ENCODE peak calls at places on chromosomes 2 and 18, in five cellular contexts. X, D, J, H and S are unnamed samples.

GRCh38 chr2:109558076-109558882 is 55.5 kb downstream of the SEPTIN10 start:
- DNase-seq in X (peak), D (peak), J (peak), H (peak), S (no peak)

GRCh38 chr2:71428472-71429383 is 24.6 kb upstream of the DYSF start:
- DNase-seq in X (no peak), D (no peak), J (no peak), H (no peak), S (no peak)

GRCh38 chr18:70047931-70048603 is 100.4 kb upstream of the CD226 start:
- DNase-seq in X (peak), D (peak), J (peak), H (no peak), S (no peak)

GRCh38 chr2:106028192-106028591 is 165.9 kb downstream of the UXS1 start:
- DNase-seq in X (no peak), D (no peak), J (no peak), H (no peak), S (no peak)

GRCh38 chr18:9806905-9807304 is 78.9 kb upstream of the TXNDC2 start:
- DNase-seq in X (no peak), D (no peak), J (no peak), H (no peak), S (no peak)

GRCh38 chr2:190837417-190837816 is 43.2 kb upstream of the GLS start:
- DNase-seq in X (peak), D (peak), J (peak), H (peak), S (no peak)

GRCh38 chr18:63138469-63139340 is 180.9 kb downstream of the BCL2 start:
- DNase-seq in X (peak), D (no peak), J (no peak), H (no peak), S (no peak)

GRCh38 chr2:232624554-232624842 is 8.9 kb upstream of the EFHD1 start:
- DNase-seq in X (peak), D (no peak), J (no peak), H (no peak), S (no peak)

GRCh38 chr2:14082640-14083039 is 549.9 kb upstream of the LRATD1 start:
- DNase-seq in X (no peak), D (no peak), J (no peak), H (no peak), S (no peak)

GRCh38 chr2:219851801-219852481 is 224.5 kb downstream of the SLC4A3 start:
- DNase-seq in X (peak), D (peak), J (peak), H (no peak), S (peak)

GRCh38 chr2:152402780-152403388 is 67.9 kb downstream of the FMNL2 start:
- DNase-seq in X (no peak), D (peak), J (peak), H (no peak), S (no peak)

GRCh38 chr18:23141022-23141999 is 6.0 kb downstream of the CABLES1 start:
- DNase-seq in X (peak), D (no peak), J (no peak), H (no peak), S (no peak)

GRCh38 chr2:127621981-127622431 is 23.9 kb upstream of the GPR17 start:
- DNase-seq in X (no peak), D (no peak), J (no peak), H (no peak), S (no peak)

GRCh38 chr2:127620867-127621266 is 25.1 kb upstream of the GPR17 start:
- DNase-seq in X (no peak), D (no peak), J (no peak), H (no peak), S (no peak)

GRCh38 chr2:127619901-127620705 is 25.9 kb upstream of the GPR17 start:
- DNase-seq in X (no peak), D (no peak), J (no peak), H (no peak), S (no peak)

GRCh38 chr2:127618551-127618950 is 27.4 kb upstream of the GPR17 start:
- DNase-seq in X (no peak), D (no peak), J (no peak), H (no peak), S (no peak)

GRCh38 chr2:127619191-127619590 is 26.8 kb upstream of the GPR17 start:
- DNase-seq in X (no peak), D (no peak), J (no peak), H (no peak), S (no peak)
- TF ChIP-seq EZH2 in X (no peak), D (no peak), J (no peak), H (no peak), S (no peak)

DNA sequence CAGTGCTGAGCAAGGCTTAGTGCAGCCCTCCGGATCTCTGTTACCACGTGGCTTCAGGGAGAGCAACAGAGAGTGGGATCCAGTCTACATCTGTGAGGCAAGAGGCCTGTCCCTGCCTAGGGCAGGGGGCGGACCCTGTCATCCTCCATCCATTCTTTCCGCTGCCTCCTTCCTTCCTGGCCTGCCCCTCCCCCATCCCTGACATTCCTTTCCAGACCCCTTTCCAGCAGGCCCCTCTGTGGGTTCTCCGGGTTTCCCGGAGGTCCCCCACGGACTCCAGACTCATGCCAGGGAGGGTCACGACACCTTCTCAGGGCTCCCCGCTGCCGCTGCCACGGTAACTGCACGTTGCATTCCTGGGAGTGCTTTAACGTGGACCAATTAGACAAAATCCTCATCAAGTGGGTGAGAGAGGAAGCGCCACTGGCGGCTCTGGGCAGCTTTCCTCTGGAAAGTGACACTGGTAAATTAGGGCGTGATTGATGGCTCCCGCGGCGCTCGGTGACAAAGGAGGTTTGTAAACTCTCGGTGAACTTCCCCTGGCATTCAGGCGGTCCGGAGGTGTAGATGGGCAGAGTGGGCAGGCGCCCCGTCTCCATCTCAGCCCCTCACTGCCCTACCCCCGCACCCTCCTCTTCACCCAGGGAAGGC is 11.4 kb downstream of the ATOH8 start:
- DNase-seq in X (peak), D (no peak), J (no peak), H (no peak), S (no peak)
- TF ChIP-seq EZH2 in X (no peak), D (no peak), J (no peak), H (no peak), S (no peak)

DNA sequence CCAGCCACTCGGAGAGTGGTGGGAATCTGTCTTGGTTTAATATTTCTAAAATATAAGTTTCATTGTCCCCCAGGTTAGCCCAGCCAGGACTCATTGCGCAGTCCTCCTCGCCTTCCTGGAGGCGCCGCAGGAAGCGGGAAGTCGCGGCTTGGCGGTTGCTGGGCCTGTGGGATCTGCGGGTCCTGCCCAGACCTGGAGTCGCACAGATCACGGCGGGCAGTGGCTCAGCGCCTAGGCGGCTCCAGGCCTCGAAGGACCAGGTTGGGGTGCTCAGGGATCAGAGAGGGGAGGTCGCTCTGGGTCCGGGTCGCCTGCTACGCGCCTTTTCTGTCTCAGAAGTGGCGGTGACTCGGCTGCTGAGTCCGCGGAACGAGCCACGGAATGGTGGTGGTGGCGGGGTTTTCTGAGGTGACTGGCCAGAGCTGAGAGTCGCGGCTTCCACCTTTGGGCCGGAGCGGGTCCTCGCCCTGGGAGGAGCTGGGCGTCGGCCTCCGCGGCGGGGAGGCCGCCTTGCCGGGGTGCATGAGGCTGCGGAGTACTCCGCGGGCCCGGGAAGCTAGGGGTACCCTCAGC is 2.7 kb downstream of the HOXD3 start:
- DNase-seq in X (no peak), D (no peak), J (peak), H (no peak), S (no peak)
- TF ChIP-seq EZH2 in X (no peak), D (peak), J (peak), H (no peak), S (no peak)

GRCh38 chr2:10080536-10081304 is 509 bp upstream of the CYS1 start:
- DNase-seq in X (no peak), D (peak), J (peak), H (no peak), S (no peak)

GRCh38 chr2:10078704-10079191 is 1.5 kb downstream of the CYS1 start:
- DNase-seq in X (no peak), D (peak), J (peak), H (no peak), S (no peak)

GRCh38 chr2:10078001-10078400 is 2.2 kb downstream of the CYS1 start:
- DNase-seq in X (no peak), D (no peak), J (no peak), H (no peak), S (no peak)

GRCh38 chr2:10079931-10080535 is at the start of gene CYS1:
- DNase-seq in X (peak), D (no peak), J (peak), H (no peak), S (no peak)

DNA sequence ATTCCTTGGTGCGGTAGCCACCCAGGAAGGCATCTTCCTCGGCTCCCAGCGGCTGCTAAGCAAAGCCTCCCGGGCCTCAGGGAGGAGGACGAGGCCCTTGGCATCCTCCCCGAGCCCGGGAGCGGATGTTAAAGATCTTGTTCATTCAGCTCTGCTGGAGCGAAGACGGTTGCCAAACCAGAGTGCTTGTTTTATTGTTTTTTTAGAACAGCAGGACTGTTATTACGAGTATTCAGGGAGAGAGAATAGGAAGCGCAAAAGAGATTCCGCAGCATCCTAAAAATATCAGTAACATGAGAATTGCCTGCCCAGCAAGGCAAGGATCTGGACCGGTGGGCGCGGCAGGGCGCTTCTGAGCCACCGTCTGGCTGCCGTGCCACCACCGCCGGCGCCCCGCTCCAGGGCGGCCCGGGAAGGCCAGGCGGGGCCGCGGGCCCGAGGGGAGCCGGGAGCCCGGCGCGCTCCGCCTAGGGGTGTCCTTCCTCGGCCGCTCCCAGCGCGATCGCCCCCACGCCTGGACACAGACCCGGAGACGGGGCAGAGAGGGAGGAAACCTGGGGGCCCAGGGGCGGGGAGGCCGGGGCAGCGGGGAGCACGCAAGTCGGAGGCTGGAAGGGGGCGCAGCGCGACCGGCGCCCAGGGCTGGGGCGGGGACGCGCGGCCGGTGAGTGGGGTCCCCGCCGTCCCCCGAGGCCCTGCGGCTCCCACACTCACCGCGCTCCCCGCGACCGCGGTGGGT is 850 bp downstream of the CYS1 start:
- DNase-seq in X (peak), D (peak), J (peak), H (no peak), S (no peak)
- TF ChIP-seq EZH2 in X (no peak), D (no peak), J (peak), H (no peak), S (peak)